ENCODE peak calls at places on chromosomes 1 and 21, in five cellular contexts. N is activated CD4-positive, alpha-beta T cell treated with anti-CD3 and anti-CD28 coated beads, Interleukin-2, amount 50 U/mL, for 1 hour; J is dermis blood vessel endothelial cell; L is ascending aorta; U is T47D. Q is an unnamed sample.

GRCh38 chr1:27117733-27118439 is 37.0 kb downstream of the SLC9A1 start:
- DNase-seq in N (no peak), J (peak; percentile 36), L (no peak), U (no peak), Q (no peak)

GRCh38 chr1:147762233-147763024 is 2.0 kb upstream of the GJA5 start:
- DNase-seq in N (no peak), J (peak; percentile 39), L (no peak), U (peak; percentile 34), Q (peak; percentile 15)

GRCh38 chr1:83905315-83905907 is 93.5 kb downstream of the TTLL7 start:
- DNase-seq in N (no peak), J (peak; percentile 51), L (no peak), U (peak; percentile 20), Q (peak; percentile 11)

GRCh38 chr1:232143315-232143886 is 486.5 kb downstream of the SIPA1L2 start:
- DNase-seq in N (no peak), J (no peak), L (no peak), U (no peak), Q (no peak)

GRCh38 chr1:164780863-164781262 is 221.9 kb downstream of the PBX1 start:
- DNase-seq in N (no peak), J (no peak), L (no peak), U (no peak), Q (no peak)

GRCh38 chr1:220369511-220369910 is 97.3 kb upstream of the RAB3GAP2 start:
- DNase-seq in N (no peak), J (no peak), L (no peak), U (no peak), Q (no peak)

GRCh38 chr1:48794815-48795214 is 18.1 kb upstream of the BEND5 start:
- DNase-seq in N (no peak), J (no peak), L (no peak), U (no peak), Q (no peak)

GRCh38 chr1:18635833-18636671 is 5.4 kb downstream of the PAX7 start:
- DNase-seq in N (no peak), J (no peak), L (no peak), U (no peak), Q (no peak)

GRCh38 chr1:226884966-226885820 is 14.8 kb downstream of the PSEN2 start:
- DNase-seq in N (no peak), J (peak; percentile 21), L (no peak), U (no peak), Q (peak; percentile 34)

GRCh38 chr21:42317341-42317741 is 2.1 kb upstream of the TFF3 start:
- DNase-seq in N (no peak), J (no peak), L (no peak), U (no peak), Q (no peak)

GRCh38 chr1:21937372-21938121 is 437 bp upstream of the HSPG2 start:
- DNase-seq in N (peak; percentile 64), J (peak; percentile 91), L (peak; percentile 83), U (peak; percentile 90), Q (peak; percentile 58)

GRCh38 chr21:45926281-45926680 is 55.3 kb upstream of the COL6A1 start:
- DNase-seq in N (no peak), J (no peak), L (no peak), U (no peak), Q (no peak)

GRCh38 chr1:187648091-187648490 is 819.3 kb downstream of the PLA2G4A start:
- DNase-seq in N (no peak), J (no peak), L (no peak), U (no peak), Q (no peak)

GRCh38 chr1:70090875-70091274 is 114.5 kb downstream of the LRRC40 start:
- DNase-seq in N (no peak), J (no peak), L (no peak), U (no peak), Q (no peak)

GRCh38 chr1:53460211-53460634 is 1.0 kb downstream of the DMRTB1 start:
- DNase-seq in N (no peak), J (no peak), L (no peak), U (no peak), Q (no peak)

GRCh38 chr1:58896211-58897183 is 112.7 kb upstream of the JUN start:
- DNase-seq in N (no peak), J (peak; percentile 53), L (peak; percentile 78), U (no peak), Q (no peak)

GRCh38 chr1:71587961-71588360 is 507.1 kb upstream of the ZRANB2 start:
- DNase-seq in N (no peak), J (peak; percentile 8), L (no peak), U (peak; percentile 39), Q (peak; percentile 4)

GRCh38 chr21:32940079-32941014 is 85.4 kb upstream of the OLIG2 start:
- DNase-seq in N (peak; percentile 26), J (peak; percentile 74), L (no peak), U (peak; percentile 73), Q (peak; percentile 12)

GRCh38 chr21:43643193-43643592 is 16.1 kb downstream of the HSF2BP start:
- DNase-seq in N (no peak), J (no peak), L (no peak), U (no peak), Q (no peak)

GRCh38 chr1:78122389-78122788 is 76.6 kb downstream of the GIPC2 start:
- DNase-seq in N (no peak), J (no peak), L (no peak), U (no peak), Q (no peak)

GRCh38 chr1:63982201-63982600 is 208.4 kb downstream of the ROR1 start:
- DNase-seq in N (no peak), J (no peak), L (no peak), U (no peak), Q (no peak)

GRCh38 chr1:97668945-97669344 is 251.9 kb downstream of the DPYD start:
- DNase-seq in N (no peak), J (peak; percentile 72), L (no peak), U (no peak), Q (peak; percentile 66)

GRCh38 chr1:940121-941026 is 16.7 kb downstream of the SAMD11 start:
- DNase-seq in N (no peak), J (peak; percentile 37), L (peak; percentile 81), U (peak; percentile 55), Q (peak; percentile 43)

GRCh38 chr1:27572679-27573426 is 31.1 kb downstream of the AHDC1 start:
- DNase-seq in N (no peak), J (no peak), L (peak; percentile 84), U (no peak), Q (no peak)

GRCh38 chr1:74395492-74395891 is 116.9 kb downstream of the LRRC53 start:
- DNase-seq in N (no peak), J (no peak), L (no peak), U (no peak), Q (no peak)

GRCh38 chr1:2864203-2864905 is 62.9 kb upstream of the TTC34 start:
- DNase-seq in N (no peak), J (no peak), L (no peak), U (no peak), Q (no peak)

GRCh38 chr1:8239306-8240023 is 78.4 kb upstream of the SLC45A1 start:
- DNase-seq in N (no peak), J (no peak), L (no peak), U (no peak), Q (peak; percentile 13)

GRCh38 chr1:51924455-51924854 is 45.9 kb upstream of the NRDC start:
- DNase-seq in N (no peak), J (no peak), L (no peak), U (no peak), Q (no peak)

GRCh38 chr1:182288749-182289604 is 102.6 kb downstream of the GLUL start:
- DNase-seq in N (no peak), J (no peak), L (no peak), U (no peak), Q (no peak)

GRCh38 chr1:9112961-9113880 is 15.7 kb downstream of the GPR157 start:
- DNase-seq in N (no peak), J (peak; percentile 6), L (no peak), U (no peak), Q (no peak)

GRCh38 chr1:150576794-150577556 is 2.4 kb downstream of the MCL1 start:
- DNase-seq in N (no peak), J (peak; percentile 41), L (no peak), U (peak; percentile 77), Q (no peak)

GRCh38 chr1:205739348-205740160 is 10.4 kb downstream of the NUCKS1 start:
- DNase-seq in N (no peak), J (peak; percentile 13), L (no peak), U (no peak), Q (no peak)

GRCh38 chr21:42103843-42104242 is 32.7 kb downstream of the UMODL1 start:
- DNase-seq in N (no peak), J (no peak), L (no peak), U (no peak), Q (no peak)

GRCh38 chr1:154199563-154199879 is 6.6 kb downstream of the CFAP141 start:
- DNase-seq in N (no peak), J (peak; percentile 28), L (no peak), U (peak; percentile 72), Q (no peak)

GRCh38 chr1:42336978-42337377 is 1.9 kb upstream of the FOXJ3 start:
- DNase-seq in N (no peak), J (no peak), L (no peak), U (no peak), Q (no peak)